ENCODE peak calls at places on chromosomes 11 and 22, in four cellular contexts. B, O, M and Z are unnamed samples.
A peak's percentile ranks its signal among the peaks of the same experiment; 100 is the strongest.

GRCh38 chr11:61817471-61818202 is 834 bp upstream of the FADS1 start:
- DNase-seq in B (no peak), O (no peak), M (no peak), Z (no peak)

GRCh38 chr11:72750556-72751292 is 1.5 kb downstream of the ARAP1 start:
- DNase-seq in B (no peak), O (no peak), M (no peak), Z (no peak)

GRCh38 chr11:7534030-7534378 is 20.2 kb downstream of the PPFIBP2 start:
- DNase-seq in B (no peak), O (no peak), M (no peak), Z (no peak)

GRCh38 chr11:63508009-63508408 is 2.1 kb downstream of the LGALS12 start:
- DNase-seq in B (no peak), O (peak; percentile 54), M (peak; percentile 54), Z (no peak)

GRCh38 chr11:61552108-61552635 is 28.7 kb downstream of the SYT7 start:
- DNase-seq in B (no peak), O (no peak), M (no peak), Z (no peak)

GRCh38 chr11:5524756-5525155 is 8.3 kb upstream of the UBQLNL start:
- DNase-seq in B (no peak), O (no peak), M (no peak), Z (no peak)

GRCh38 chr22:40250608-40251007 is 72.9 kb downstream of the TNRC6B start:
- DNase-seq in B (no peak), O (no peak), M (no peak), Z (no peak)

GRCh38 chr11:72443016-72443415 is 8.7 kb upstream of the CLPB start:
- DNase-seq in B (no peak), O (no peak), M (no peak), Z (no peak)

GRCh38 chr11:77203901-77204755 is 76.1 kb downstream of the MYO7A start:
- DNase-seq in B (no peak), O (no peak), M (no peak), Z (no peak)

GRCh38 chr11:26992031-26992541 is 1.8 kb upstream of the FIBIN start:
- DNase-seq in B (peak; percentile 53), O (no peak), M (no peak), Z (peak; percentile 51)

GRCh38 chr22:46583571-46583970 is 36.6 kb upstream of the GRAMD4 start:
- DNase-seq in B (no peak), O (no peak), M (no peak), Z (no peak)

GRCh38 chr11:12056112-12056511 is 47.7 kb upstream of the DKK3 start:
- DNase-seq in B (no peak), O (no peak), M (no peak), Z (no peak)
- TF ChIP-seq CTCF in B (peak; percentile 46), O (no peak), M (peak; percentile 20), Z (no peak)

GRCh38 chr22:44026630-44027511 is 2.8 kb downstream of the PARVB start:
- DNase-seq in B (no peak), O (no peak), M (no peak), Z (no peak)

GRCh38 chr22:44026066-44026629 is 2.0 kb downstream of the PARVB start:
- DNase-seq in B (no peak), O (no peak), M (no peak), Z (no peak)

GRCh38 chr22:44024288-44024908 is at the start of gene PARVB:
- DNase-seq in B (no peak), O (no peak), M (no peak), Z (no peak)

GRCh38 chr22:44023404-44024287 is 456 bp upstream of the PARVB start:
- DNase-seq in B (no peak), O (no peak), M (no peak), Z (no peak)

GRCh38 chr22:44025171-44026065 is 1.3 kb downstream of the PARVB start:
- DNase-seq in B (no peak), O (no peak), M (no peak), Z (no peak)
- H3K27ac ChIP-seq in B (no peak overlapping the region), O (no peak overlapping the region), M (peak overlapping the region; percentile 100), Z (peak overlapping the region; percentile 60)

GRCh38 chr11:32333335-32333991 is 101.9 kb downstream of the WT1 start:
- DNase-seq in B (no peak), O (peak; percentile 38), M (peak; percentile 73), Z (no peak)
- TF ChIP-seq CTCF in B (peak; percentile 44), O (peak; percentile 45), M (peak; percentile 50), Z (peak; percentile 39)

GRCh38 chr11:65434057-65434666 is 11.6 kb downstream of the NEAT1 start:
- DNase-seq in B (no peak), O (no peak), M (no peak), Z (no peak)
- H3K27ac ChIP-seq in B (no peak overlapping the region), O (no peak overlapping the region), M (peak overlapping the region; percentile 57), Z (no peak overlapping the region)

GRCh38 chr22:35728639-35729308 is 11.1 kb downstream of the APOL5 start:
- DNase-seq in B (no peak), O (no peak), M (no peak), Z (no peak)
- TF ChIP-seq CTCF in B (peak; percentile 38), O (no peak), M (no peak), Z (no peak)

DNA sequence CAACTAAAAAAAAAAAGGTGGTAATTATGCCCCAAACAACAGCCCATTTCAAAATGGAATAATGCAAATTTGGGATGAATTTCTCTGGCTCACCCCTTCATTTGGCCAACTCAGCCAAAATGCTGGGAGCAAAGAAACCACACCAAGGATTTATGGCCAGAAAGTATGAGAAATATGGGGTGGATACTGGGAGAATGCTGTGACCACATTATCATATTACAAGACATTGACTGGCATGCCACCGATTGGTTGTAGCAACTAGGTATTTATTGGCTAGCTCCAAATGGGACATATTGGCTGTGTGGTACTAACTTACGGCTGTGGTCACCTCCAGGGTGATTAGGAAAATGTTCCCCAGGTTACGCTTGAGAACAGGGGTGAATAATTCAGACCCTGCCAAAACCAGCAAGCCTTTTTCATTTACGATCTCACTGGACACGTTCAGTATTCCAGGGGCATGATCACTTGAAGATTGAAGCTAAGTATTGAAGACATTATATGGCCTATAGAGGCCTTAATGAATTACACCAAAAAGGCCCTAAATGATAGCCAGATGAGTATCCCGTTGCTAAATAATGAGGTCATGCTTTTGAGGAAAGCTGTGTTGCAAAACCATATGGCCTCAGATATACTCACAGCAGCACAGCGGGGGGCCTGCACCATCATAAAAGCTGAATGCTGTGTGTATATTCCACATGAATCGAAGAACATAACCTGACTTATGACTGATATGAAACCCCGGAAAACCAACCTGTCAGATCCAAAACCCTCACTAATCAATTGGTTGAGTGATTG is 3.8 kb upstream of the FDX1 start:
- DNase-seq in B (no peak), O (no peak), M (no peak), Z (no peak)
- H3K27ac ChIP-seq in B (no peak overlapping the region), O (no peak overlapping the region), M (no peak overlapping the region), Z (no peak overlapping the region)

GRCh38 chr11:94988748-94989147 is 15.2 kb downstream of the KDM4D start:
- DNase-seq in B (no peak), O (no peak), M (no peak), Z (no peak)

GRCh38 chr11:94998285-94998684 is 24.8 kb downstream of the KDM4D start:
- DNase-seq in B (no peak), O (no peak), M (no peak), Z (no peak)

GRCh38 chr11:94997437-94997836 is 23.9 kb downstream of the KDM4D start:
- DNase-seq in B (no peak), O (no peak), M (no peak), Z (no peak)

GRCh38 chr11:94993400-94993943 is 20.0 kb downstream of the KDM4D start:
- DNase-seq in B (no peak), O (no peak), M (no peak), Z (no peak)
- TF ChIP-seq CTCF in B (no peak), O (no peak), M (no peak), Z (no peak)

DNA sequence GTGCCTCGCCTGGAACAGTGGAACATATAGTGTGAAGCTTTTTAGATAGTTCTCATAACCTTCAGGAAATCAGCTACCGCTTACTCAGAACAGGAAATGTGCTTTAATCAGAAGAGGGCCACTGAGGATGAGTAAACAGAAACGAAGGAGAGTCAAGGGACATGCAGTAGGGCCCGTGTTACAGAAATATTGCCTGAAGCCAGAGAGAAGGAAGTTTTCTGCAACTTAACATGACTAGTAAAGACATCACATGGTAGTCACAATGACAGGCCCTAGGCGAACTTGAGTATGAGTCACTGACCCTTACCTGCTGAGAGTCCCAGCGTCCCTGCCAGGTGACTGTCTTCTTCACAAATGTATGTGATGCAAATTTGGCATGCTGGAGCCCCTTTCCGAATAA is 39.4 kb downstream of the CARD18 start:
- DNase-seq in B (no peak), O (no peak), M (no peak), Z (no peak)
- H3K27ac ChIP-seq in B (no peak overlapping the region), O (no peak overlapping the region), M (no peak overlapping the region), Z (no peak overlapping the region)